ENCODE peak calls at places on chromosomes 3 and 15, in five cellular contexts. One of them, this sample, is unnamed.

GRCh38 chr15:98684441-98684840 is 36.1 kb downstream of the IGF1R start:
- DNase-seq in neuronal stem cell: no peak
- DNase-seq in mesendoderm: no peak
- DNase-seq in IMR-90: peak
- DNase-seq in trophoblast cell: peak
- DNase-seq in this sample: no peak

GRCh38 chr3:170572665-170573253 is 13.1 kb downstream of the SLC7A14 start:
- DNase-seq in mesendoderm: peak
- DNase-seq in trophoblast cell: peak
- DNase-seq in IMR-90: peak
- DNase-seq in neuronal stem cell: no peak
- DNase-seq in this sample: no peak

GRCh38 chr3:177525987-177526712 is 328.9 kb upstream of the TBL1XR1 start:
- DNase-seq in mesendoderm: no peak
- DNase-seq in neuronal stem cell: no peak
- DNase-seq in trophoblast cell: no peak
- DNase-seq in IMR-90: no peak
- DNase-seq in this sample: no peak

GRCh38 chr15:82650046-82650670 is 3.0 kb upstream of the CPEB1 start:
- DNase-seq in IMR-90: no peak
- DNase-seq in trophoblast cell: no peak
- DNase-seq in neuronal stem cell: no peak
- DNase-seq in mesendoderm: no peak
- DNase-seq in this sample: no peak

GRCh38 chr3:22886394-22886793 is 316.7 kb upstream of the UBE2E2 start:
- DNase-seq in IMR-90: no peak
- DNase-seq in neuronal stem cell: no peak
- DNase-seq in trophoblast cell: no peak
- DNase-seq in mesendoderm: no peak
- DNase-seq in this sample: no peak

GRCh38 chr3:106336619-106337018 is 467.8 kb upstream of the CBLB start:
- DNase-seq in trophoblast cell: no peak
- DNase-seq in IMR-90: no peak
- DNase-seq in neuronal stem cell: no peak
- DNase-seq in mesendoderm: no peak
- DNase-seq in this sample: no peak

GRCh38 chr3:145936986-145937385 is 224.0 kb downstream of the PLOD2 start:
- DNase-seq in neuronal stem cell: no peak
- DNase-seq in trophoblast cell: no peak
- DNase-seq in IMR-90: no peak
- DNase-seq in mesendoderm: no peak
- DNase-seq in this sample: no peak

GRCh38 chr15:92917606-92918407 is 17.7 kb downstream of the CHD2 start:
- DNase-seq in mesendoderm: peak
- DNase-seq in IMR-90: peak
- DNase-seq in neuronal stem cell: peak
- DNase-seq in trophoblast cell: peak
- DNase-seq in this sample: peak

GRCh38 chr3:42214064-42214463 is 51.9 kb downstream of the CCK start:
- DNase-seq in neuronal stem cell: no peak
- DNase-seq in trophoblast cell: no peak
- DNase-seq in mesendoderm: peak
- DNase-seq in IMR-90: no peak
- DNase-seq in this sample: no peak

GRCh38 chr3:37938011-37938410 is 52.6 kb upstream of the VILL start:
- DNase-seq in IMR-90: no peak
- DNase-seq in neuronal stem cell: no peak
- DNase-seq in mesendoderm: no peak
- DNase-seq in trophoblast cell: no peak
- DNase-seq in this sample: no peak

GRCh38 chr3:37935756-37936666 is 54.6 kb upstream of the VILL start:
- DNase-seq in neuronal stem cell: peak
- DNase-seq in mesendoderm: peak
- DNase-seq in IMR-90: peak
- DNase-seq in trophoblast cell: peak
- DNase-seq in this sample: no peak

GRCh38 chr3:37935290-37935668 is 55.3 kb upstream of the VILL start:
- DNase-seq in neuronal stem cell: no peak
- DNase-seq in IMR-90: peak
- DNase-seq in trophoblast cell: no peak
- DNase-seq in mesendoderm: no peak
- DNase-seq in this sample: no peak

GRCh38 chr3:37934631-37935289 is 55.8 kb upstream of the VILL start:
- DNase-seq in mesendoderm: no peak
- DNase-seq in IMR-90: no peak
- DNase-seq in neuronal stem cell: no peak
- DNase-seq in trophoblast cell: no peak
- DNase-seq in this sample: no peak

DNA sequence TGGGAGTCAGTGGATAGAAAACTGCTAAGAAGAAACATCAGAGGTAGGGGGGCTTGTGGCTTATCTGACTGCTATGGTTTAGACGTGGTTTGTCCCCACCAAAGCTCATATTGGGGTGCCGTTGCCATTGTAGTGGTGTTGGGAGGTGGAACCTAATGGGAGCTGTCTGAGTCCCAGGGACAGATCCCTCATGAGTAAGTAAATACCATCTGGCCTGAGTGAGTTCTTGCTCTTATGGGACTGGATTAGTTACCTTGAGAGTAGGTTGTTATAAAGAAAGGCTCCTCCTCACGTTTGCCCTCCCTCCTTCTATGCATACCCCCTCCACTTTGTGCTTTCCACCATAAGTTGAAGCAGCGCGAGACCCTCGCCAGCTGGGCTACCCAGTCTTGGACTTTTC is 53.4 kb upstream of the VILL start:
- DNase-seq in neuronal stem cell: no peak
- DNase-seq in mesendoderm: no peak
- DNase-seq in trophoblast cell: no peak
- DNase-seq in IMR-90: no peak
- DNase-seq in this sample: no peak
- H3K4ac ChIP-seq in neuronal stem cell: no peak
- H3K4ac ChIP-seq in mesendoderm: no peak
- H3K4ac ChIP-seq in trophoblast cell: peak
- H3K4ac ChIP-seq in IMR-90: peak
- H3K4ac ChIP-seq in this sample: no peak

DNA sequence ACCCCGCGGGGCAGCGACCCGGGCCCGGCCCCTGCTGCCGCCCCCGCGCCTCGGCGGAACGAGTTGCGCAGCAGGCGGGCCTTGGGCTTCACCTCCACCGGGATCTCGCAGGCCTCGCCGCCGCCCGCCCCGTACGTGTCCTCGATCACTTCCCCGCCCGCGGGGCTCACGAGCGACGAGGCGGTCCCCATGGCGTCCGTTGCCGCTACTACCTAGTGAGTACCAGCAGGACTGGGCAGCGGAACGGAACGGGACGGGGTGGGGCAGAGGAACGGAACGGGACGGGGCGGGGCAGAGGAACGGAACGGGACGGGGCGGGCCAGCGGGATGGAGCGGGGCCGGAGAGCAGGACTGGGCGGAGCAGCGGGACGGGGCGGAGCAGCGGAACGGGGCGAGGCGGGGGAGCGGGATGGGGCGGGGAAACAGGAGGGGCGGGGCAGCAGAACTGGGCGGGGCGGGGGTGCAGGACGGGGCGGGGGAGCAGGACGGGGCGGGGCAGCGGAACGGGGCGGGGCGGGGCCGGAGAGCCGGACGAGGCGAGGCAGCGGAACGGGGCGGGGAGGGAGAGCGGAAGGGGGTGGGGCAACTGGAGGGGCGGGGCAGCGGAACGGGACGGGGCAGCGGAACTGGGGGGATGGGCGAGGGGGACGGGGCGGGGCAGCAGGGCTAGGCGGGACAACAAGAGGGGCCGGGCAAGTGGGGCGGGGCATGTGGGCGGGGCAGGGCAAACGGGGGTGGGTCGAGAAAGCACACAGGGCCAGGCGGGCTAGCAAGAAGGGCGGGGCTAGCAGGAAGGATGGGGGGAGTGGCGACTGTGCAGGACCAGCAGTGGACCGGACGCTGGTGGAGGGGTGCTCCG is at the start of gene NPHP3:
- DNase-seq in IMR-90: peak
- DNase-seq in neuronal stem cell: peak
- DNase-seq in mesendoderm: peak
- DNase-seq in trophoblast cell: peak
- DNase-seq in this sample: peak
- H3K4ac ChIP-seq in IMR-90: peak
- H3K4ac ChIP-seq in neuronal stem cell: no peak
- H3K4ac ChIP-seq in mesendoderm: peak
- H3K4ac ChIP-seq in trophoblast cell: peak
- H3K4ac ChIP-seq in this sample: no peak

DNA sequence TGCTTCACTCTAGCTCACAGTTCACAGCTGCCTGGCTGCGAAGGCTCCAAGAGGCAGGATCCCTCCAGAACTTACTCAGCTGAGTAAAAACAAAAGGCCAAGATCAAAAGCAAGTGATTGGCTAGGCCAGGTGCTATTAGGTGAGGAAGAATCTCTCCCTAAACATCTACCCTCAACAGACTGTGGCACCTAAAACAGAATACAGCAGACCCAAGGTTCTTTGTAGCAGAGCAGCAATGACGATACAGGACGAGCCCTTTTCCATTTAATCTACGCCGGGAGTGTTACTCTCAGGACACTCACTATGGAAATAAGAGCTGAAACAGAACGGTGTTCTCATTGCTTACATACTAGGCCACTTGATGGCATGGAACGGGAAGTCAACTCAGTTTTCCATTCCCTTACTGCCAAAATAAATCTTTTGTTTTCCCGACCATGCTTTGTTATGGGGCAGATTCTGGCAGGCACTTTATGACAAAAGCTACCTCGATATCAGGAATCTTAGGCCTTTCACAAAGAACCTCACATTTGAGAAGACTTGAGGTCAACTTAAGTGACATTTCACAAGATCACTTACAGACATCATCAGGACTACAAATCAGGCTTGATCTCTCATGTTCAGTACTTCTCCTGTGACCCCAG is 830 bp downstream of the ICE2 start:
- DNase-seq in IMR-90: peak
- DNase-seq in mesendoderm: peak
- DNase-seq in neuronal stem cell: no peak
- DNase-seq in trophoblast cell: peak
- DNase-seq in this sample: no peak
- H3K4ac ChIP-seq in IMR-90: peak
- H3K4ac ChIP-seq in mesendoderm: peak
- H3K4ac ChIP-seq in neuronal stem cell: no peak
- H3K4ac ChIP-seq in trophoblast cell: peak
- H3K4ac ChIP-seq in this sample: no peak

GRCh38 chr15:70210076-70210475 is 112.4 kb upstream of the TLE3 start:
- DNase-seq in trophoblast cell: no peak
- DNase-seq in neuronal stem cell: no peak
- DNase-seq in IMR-90: no peak
- DNase-seq in mesendoderm: no peak
- DNase-seq in this sample: peak

GRCh38 chr15:70210538-70210937 is 112.8 kb upstream of the TLE3 start:
- DNase-seq in trophoblast cell: no peak
- DNase-seq in IMR-90: no peak
- DNase-seq in neuronal stem cell: no peak
- DNase-seq in mesendoderm: no peak
- DNase-seq in this sample: peak

GRCh38 chr15:70206668-70207067 is 109.0 kb upstream of the TLE3 start:
- DNase-seq in IMR-90: no peak
- DNase-seq in trophoblast cell: no peak
- DNase-seq in mesendoderm: no peak
- DNase-seq in neuronal stem cell: no peak
- DNase-seq in this sample: no peak

GRCh38 chr15:70209499-70209898 is 111.8 kb upstream of the TLE3 start:
- DNase-seq in trophoblast cell: no peak
- DNase-seq in neuronal stem cell: no peak
- DNase-seq in IMR-90: no peak
- DNase-seq in mesendoderm: no peak
- DNase-seq in this sample: peak

DNA sequence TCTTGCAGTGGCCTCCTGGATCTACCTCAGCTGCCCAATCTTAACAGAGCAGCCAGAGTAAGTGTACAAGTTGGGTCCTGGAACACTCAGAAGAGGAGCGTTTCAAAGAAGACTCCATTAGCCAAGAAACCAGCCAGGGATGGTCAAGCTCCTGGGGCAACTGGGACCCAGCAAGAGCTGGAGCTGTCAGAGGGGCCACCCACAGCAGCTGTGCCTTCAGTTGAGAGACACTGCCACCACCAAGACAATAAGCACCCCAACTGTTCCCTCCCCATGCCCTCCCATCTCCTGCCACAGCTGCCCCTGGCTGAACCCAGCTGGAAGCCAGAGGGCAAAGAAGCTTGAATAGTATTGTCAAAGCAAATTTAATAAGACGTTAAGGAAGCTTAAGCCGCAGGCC is 110.6 kb upstream of the TLE3 start:
- DNase-seq in mesendoderm: no peak
- DNase-seq in IMR-90: no peak
- DNase-seq in trophoblast cell: no peak
- DNase-seq in neuronal stem cell: no peak
- DNase-seq in this sample: peak
- H3K4ac ChIP-seq in mesendoderm: no peak
- H3K4ac ChIP-seq in IMR-90: no peak
- H3K4ac ChIP-seq in trophoblast cell: no peak
- H3K4ac ChIP-seq in neuronal stem cell: no peak
- H3K4ac ChIP-seq in this sample: no peak

DNA sequence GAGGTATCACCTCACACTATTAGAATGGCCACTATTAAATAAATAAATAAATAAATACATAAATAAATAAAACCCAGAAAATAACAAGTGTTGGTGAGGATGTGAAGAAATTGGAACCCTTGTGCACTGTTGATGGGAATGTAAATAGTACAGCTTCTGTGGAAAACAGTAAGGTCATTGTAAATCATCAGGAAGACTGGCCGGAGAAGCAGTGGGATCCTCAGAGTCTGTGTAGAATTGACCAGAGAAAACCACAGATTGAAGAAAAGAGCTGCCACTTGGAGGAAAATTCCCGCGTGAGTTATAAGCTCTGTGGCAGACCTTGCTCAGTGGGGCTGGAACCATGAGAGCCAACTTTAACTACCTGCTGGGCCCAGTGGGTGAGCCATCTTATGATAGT is 92.0 kb downstream of the RAD18 start:
- DNase-seq in neuronal stem cell: no peak
- DNase-seq in mesendoderm: no peak
- DNase-seq in IMR-90: no peak
- DNase-seq in trophoblast cell: no peak
- DNase-seq in this sample: no peak
- H3K4ac ChIP-seq in neuronal stem cell: no peak
- H3K4ac ChIP-seq in mesendoderm: no peak
- H3K4ac ChIP-seq in IMR-90: peak
- H3K4ac ChIP-seq in trophoblast cell: no peak
- H3K4ac ChIP-seq in this sample: no peak

This sample was measured in H9.